ENCODE peak calls at places on chromosome 7, in five cellular contexts. One of them, this sample, is unnamed.

GRCh38 chr7:56007167-56007652 is 42.8 kb downstream of the NIPSNAP2 start:
- DNase-seq in H1: no peak
- DNase-seq in Peyer's patch: no peak
- DNase-seq in HCT116: no peak
- DNase-seq in A549: peak
- DNase-seq in this sample: no peak

GRCh38 chr7:107690611-107691010 is 30.0 kb downstream of the SLC26A4 start:
- DNase-seq in HCT116: no peak
- DNase-seq in H1: no peak
- DNase-seq in A549: no peak
- DNase-seq in Peyer's patch: no peak
- DNase-seq in this sample: no peak

GRCh38 chr7:105487559-105488218 is 34.4 kb downstream of the PUS7 start:
- DNase-seq in Peyer's patch: no peak
- DNase-seq in HCT116: no peak
- DNase-seq in A549: peak
- DNase-seq in H1: peak
- DNase-seq in this sample: no peak

GRCh38 chr7:30163231-30163894 is 28.6 kb downstream of the MTURN start:
- DNase-seq in H1: no peak
- DNase-seq in Peyer's patch: no peak
- DNase-seq in A549: no peak
- DNase-seq in HCT116: no peak
- DNase-seq in this sample: no peak

GRCh38 chr7:21365866-21366624 is 61.8 kb upstream of the SP4 start:
- DNase-seq in H1: no peak
- DNase-seq in A549: peak
- DNase-seq in Peyer's patch: no peak
- DNase-seq in HCT116: peak
- DNase-seq in this sample: no peak

GRCh38 chr7:134813668-134814067 is 34.2 kb downstream of the CALD1 start:
- DNase-seq in HCT116: no peak
- DNase-seq in A549: no peak
- DNase-seq in H1: no peak
- DNase-seq in Peyer's patch: no peak
- DNase-seq in this sample: no peak

GRCh38 chr7:79933144-79933543 is 201.5 kb upstream of the GNAI1 start:
- DNase-seq in Peyer's patch: no peak
- DNase-seq in H1: no peak
- DNase-seq in HCT116: no peak
- DNase-seq in A549: no peak
- DNase-seq in this sample: no peak

GRCh38 chr7:111763221-111763791 is 201.0 kb upstream of the IMMP2L start:
- DNase-seq in Peyer's patch: no peak
- DNase-seq in A549: peak
- DNase-seq in H1: no peak
- DNase-seq in HCT116: peak
- DNase-seq in this sample: no peak

GRCh38 chr7:31487476-31487875 is 26.4 kb upstream of the ITPRID1 start:
- DNase-seq in A549: no peak
- DNase-seq in H1: no peak
- DNase-seq in HCT116: no peak
- DNase-seq in Peyer's patch: no peak
- DNase-seq in this sample: no peak

GRCh38 chr7:55438085-55438764 is 73.1 kb downstream of the LANCL2 start:
- DNase-seq in H1: no peak
- DNase-seq in HCT116: no peak
- DNase-seq in Peyer's patch: no peak
- DNase-seq in A549: no peak
- DNase-seq in this sample: no peak

GRCh38 chr7:132516042-132516840 is 60.0 kb downstream of the PLXNA4 start:
- DNase-seq in HCT116: no peak
- DNase-seq in H1: no peak
- DNase-seq in Peyer's patch: no peak
- DNase-seq in A549: peak
- DNase-seq in this sample: no peak

GRCh38 chr7:114082934-114083647 is 164.3 kb upstream of the PPP1R3A start:
- DNase-seq in HCT116: no peak
- DNase-seq in A549: no peak
- DNase-seq in Peyer's patch: peak
- DNase-seq in H1: peak
- DNase-seq in this sample: no peak

GRCh38 chr7:79050592-79050991 is 402.9 kb downstream of the MAGI2 start:
- DNase-seq in A549: no peak
- DNase-seq in Peyer's patch: no peak
- DNase-seq in H1: no peak
- DNase-seq in HCT116: no peak
- DNase-seq in this sample: no peak

GRCh38 chr7:3162286-3162685 is 118.6 kb upstream of the CARD11 start:
- DNase-seq in Peyer's patch: no peak
- DNase-seq in HCT116: no peak
- DNase-seq in H1: no peak
- DNase-seq in A549: no peak
- DNase-seq in this sample: no peak

GRCh38 chr7:2301510-2301860 is 12.8 kb downstream of the SNX8 start:
- DNase-seq in A549: peak
- DNase-seq in HCT116: no peak
- DNase-seq in H1: no peak
- DNase-seq in Peyer's patch: no peak
- DNase-seq in this sample: no peak

GRCh38 chr7:138663741-138664710 is 37.1 kb downstream of the SVOPL start:
- DNase-seq in A549: no peak
- DNase-seq in H1: peak
- DNase-seq in HCT116: no peak
- DNase-seq in Peyer's patch: no peak
- DNase-seq in this sample: no peak

GRCh38 chr7:73773700-73774517 is 3.8 kb upstream of the CLDN3 start:
- DNase-seq in HCT116: no peak
- DNase-seq in H1: no peak
- DNase-seq in Peyer's patch: peak
- DNase-seq in A549: no peak
- DNase-seq in this sample: no peak

GRCh38 chr7:585229-585711 is 65.6 kb upstream of the PDGFA start:
- DNase-seq in HCT116: no peak
- DNase-seq in H1: no peak
- DNase-seq in A549: no peak
- DNase-seq in Peyer's patch: no peak
- DNase-seq in this sample: no peak

GRCh38 chr7:134315679-134316538 is 821 bp downstream of the SLC35B4 start:
- DNase-seq in HCT116: no peak
- DNase-seq in Peyer's patch: no peak
- DNase-seq in A549: peak
- DNase-seq in H1: no peak
- DNase-seq in this sample: no peak

GRCh38 chr7:150439926-150440325 is 10.5 kb upstream of the GIMAP8 start:
- DNase-seq in H1: no peak
- DNase-seq in HCT116: no peak
- DNase-seq in A549: no peak
- DNase-seq in Peyer's patch: no peak
- DNase-seq in this sample: no peak

GRCh38 chr7:106022193-106022821 is 59.2 kb downstream of the CDHR3 start:
- DNase-seq in A549: no peak
- DNase-seq in H1: no peak
- DNase-seq in HCT116: no peak
- DNase-seq in Peyer's patch: no peak
- DNase-seq in this sample: no peak

GRCh38 chr7:925601-926000 is 28.9 kb downstream of the ADAP1 start:
- DNase-seq in A549: no peak
- DNase-seq in HCT116: no peak
- DNase-seq in Peyer's patch: peak
- DNase-seq in H1: peak
- DNase-seq in this sample: no peak

GRCh38 chr7:46716926-46717325 is 795.9 kb upstream of the IGFBP3 start:
- DNase-seq in HCT116: peak
- DNase-seq in H1: no peak
- DNase-seq in A549: no peak
- DNase-seq in Peyer's patch: no peak
- DNase-seq in this sample: no peak

GRCh38 chr7:154441811-154442210 is 389.6 kb downstream of the DPP6 start:
- DNase-seq in H1: no peak
- DNase-seq in A549: no peak
- DNase-seq in Peyer's patch: no peak
- DNase-seq in HCT116: no peak
- DNase-seq in this sample: no peak

GRCh38 chr7:36925207-36925606 is 200.9 kb upstream of the AOAH start:
- DNase-seq in H1: no peak
- DNase-seq in HCT116: no peak
- DNase-seq in Peyer's patch: no peak
- DNase-seq in A549: no peak
- DNase-seq in this sample: no peak

GRCh38 chr7:113122657-113123252 is 4.4 kb upstream of the SMIM30 start:
- DNase-seq in A549: no peak
- DNase-seq in HCT116: no peak
- DNase-seq in H1: no peak
- DNase-seq in Peyer's patch: no peak
- DNase-seq in this sample: no peak

GRCh38 chr7:112990619-112991018 is 96.0 kb downstream of the GPR85 start:
- DNase-seq in A549: no peak
- DNase-seq in H1: no peak
- DNase-seq in HCT116: no peak
- DNase-seq in Peyer's patch: no peak
- DNase-seq in this sample: no peak

GRCh38 chr7:112510032-112510742 is 29.4 kb downstream of the LSMEM1 start:
- DNase-seq in H1: no peak
- DNase-seq in HCT116: no peak
- DNase-seq in Peyer's patch: no peak
- DNase-seq in A549: no peak
- DNase-seq in this sample: no peak

GRCh38 chr7:113094517-113095249 is 8.1 kb upstream of the GPR85 start:
- DNase-seq in H1: no peak
- DNase-seq in Peyer's patch: no peak
- DNase-seq in A549: no peak
- DNase-seq in HCT116: no peak
- DNase-seq in this sample: no peak

GRCh38 chr7:142851269-142851668 is 3.6 kb upstream of the EPHB6 start:
- DNase-seq in Peyer's patch: no peak
- DNase-seq in HCT116: no peak
- DNase-seq in H1: no peak
- DNase-seq in A549: no peak
- DNase-seq in this sample: no peak

GRCh38 chr7:35695628-35695888 is 623 bp upstream of the HERPUD2 start:
- DNase-seq in Peyer's patch: no peak
- DNase-seq in A549: peak
- DNase-seq in H1: no peak
- DNase-seq in HCT116: no peak
- DNase-seq in this sample: no peak

GRCh38 chr7:132709971-132710567 is 133.8 kb upstream of the PLXNA4 start:
- DNase-seq in A549: peak
- DNase-seq in H1: peak
- DNase-seq in Peyer's patch: no peak
- DNase-seq in HCT116: peak
- DNase-seq in this sample: no peak

GRCh38 chr7:98133181-98133580 is 26.5 kb downstream of the LMTK2 start:
- DNase-seq in A549: no peak
- DNase-seq in Peyer's patch: no peak
- DNase-seq in H1: no peak
- DNase-seq in HCT116: no peak
- DNase-seq in this sample: no peak

GRCh38 chr7:44799939-44800338 is 3.5 kb downstream of the PPIA start:
- DNase-seq in H1: no peak
- DNase-seq in HCT116: no peak
- DNase-seq in Peyer's patch: no peak
- DNase-seq in A549: no peak
- DNase-seq in this sample: no peak

GRCh38 chr7:44802418-44803025 is 6.0 kb downstream of the PPIA start:
- DNase-seq in Peyer's patch: no peak
- DNase-seq in H1: no peak
- DNase-seq in HCT116: no peak
- DNase-seq in A549: no peak
- DNase-seq in this sample: no peak

GRCh38 chr7:44805950-44806349 is 9.5 kb downstream of the PPIA start:
- DNase-seq in A549: no peak
- DNase-seq in H1: no peak
- DNase-seq in Peyer's patch: no peak
- DNase-seq in HCT116: no peak
- DNase-seq in this sample: no peak

GRCh38 chr7:44798649-44799275 is 2.3 kb downstream of the PPIA start:
- DNase-seq in A549: no peak
- DNase-seq in H1: no peak
- DNase-seq in HCT116: no peak
- DNase-seq in Peyer's patch: no peak
- DNase-seq in this sample: no peak

GRCh38 chr7:44801890-44802289 is 5.4 kb downstream of the PPIA start:
- DNase-seq in A549: no peak
- DNase-seq in Peyer's patch: no peak
- DNase-seq in H1: no peak
- DNase-seq in HCT116: no peak
- DNase-seq in this sample: no peak
- TF ChIP-seq POLR2A in A549: no peak
- TF ChIP-seq POLR2A in Peyer's patch: no peak
- TF ChIP-seq POLR2A in H1: no peak
- TF ChIP-seq POLR2A in HCT116: no peak
- TF ChIP-seq POLR2A in this sample: no peak

GRCh38 chr7:43211276-43211675 is 98.8 kb downstream of the HECW1 start:
- DNase-seq in H1: no peak
- DNase-seq in A549: peak
- DNase-seq in HCT116: no peak
- DNase-seq in Peyer's patch: no peak
- DNase-seq in this sample: no peak
- TF ChIP-seq CTCF in H1: peak
- TF ChIP-seq CTCF in A549: peak
- TF ChIP-seq CTCF in HCT116: peak
- TF ChIP-seq CTCF in Peyer's patch: no peak
- TF ChIP-seq CTCF in this sample: no peak

GRCh38 chr7:100429637-100430449 is at the start of gene MEPCE:
- DNase-seq in H1: peak
- DNase-seq in Peyer's patch: peak
- DNase-seq in HCT116: peak
- DNase-seq in A549: peak
- DNase-seq in this sample: peak
- TF ChIP-seq POLR2A in H1: peak
- TF ChIP-seq POLR2A in Peyer's patch: peak
- TF ChIP-seq POLR2A in HCT116: peak
- TF ChIP-seq POLR2A in A549: peak
- TF ChIP-seq POLR2A in this sample: no peak

DNA sequence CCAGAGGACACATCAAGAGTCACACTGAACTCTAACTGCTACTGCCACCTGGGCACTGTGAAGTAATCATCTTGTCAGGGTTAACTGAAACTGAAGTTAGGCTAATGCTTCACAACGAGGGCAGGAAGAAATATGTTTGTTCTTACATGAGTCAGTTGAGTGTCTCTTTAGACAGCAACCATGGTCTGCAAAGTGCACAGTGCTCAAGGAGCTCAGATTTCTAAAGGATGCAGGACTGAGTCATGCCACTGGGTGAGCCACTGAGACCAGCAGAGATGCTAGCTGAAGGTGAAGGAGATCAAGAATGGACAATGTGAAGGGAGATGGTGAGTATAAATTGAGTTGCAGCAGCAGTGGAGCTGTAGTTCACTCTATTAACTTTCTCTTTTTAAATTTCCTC is 76.0 kb upstream of the CTTNBP2 start:
- DNase-seq in Peyer's patch: no peak
- DNase-seq in H1: no peak
- DNase-seq in HCT116: no peak
- DNase-seq in A549: peak
- DNase-seq in this sample: no peak
- TF ChIP-seq CTCF in Peyer's patch: no peak
- TF ChIP-seq CTCF in H1: no peak
- TF ChIP-seq CTCF in HCT116: peak
- TF ChIP-seq CTCF in A549: no peak
- TF ChIP-seq CTCF in this sample: peak